ENCODE peak calls at places on chromosomes 6 and 20, in seven cellular contexts. One of them, this sample, is unnamed.

GRCh38 chr6:12555267-12555666 is 161.3 kb upstream of the PHACTR1 start:
- DNase-seq in PC-9: no peak
- DNase-seq in Peyer's patch: no peak
- DNase-seq in dorsolateral prefrontal cortex: no peak
- DNase-seq in cardiac fibroblast: peak; percentile 89
- DNase-seq in foreskin fibroblast: peak; percentile 60
- DNase-seq in AG10803: peak; percentile 93
- DNase-seq in this sample: no peak

GRCh38 chr6:1535295-1535694 is 74.4 kb upstream of the FOXC1 start:
- DNase-seq in foreskin fibroblast: peak; percentile 16
- DNase-seq in cardiac fibroblast: peak; percentile 34
- DNase-seq in PC-9: peak; percentile 23
- DNase-seq in AG10803: peak; percentile 28
- DNase-seq in dorsolateral prefrontal cortex: no peak
- DNase-seq in Peyer's patch: no peak
- DNase-seq in this sample: no peak

GRCh38 chr6:41740366-41741162 is 5.2 kb upstream of the TFEB start:
- DNase-seq in PC-9: no peak
- DNase-seq in AG10803: no peak
- DNase-seq in Peyer's patch: no peak
- DNase-seq in cardiac fibroblast: no peak
- DNase-seq in dorsolateral prefrontal cortex: no peak
- DNase-seq in foreskin fibroblast: no peak
- DNase-seq in this sample: no peak

GRCh38 chr6:51213806-51214205 is 395.1 kb downstream of the TFAP2B start:
- DNase-seq in foreskin fibroblast: no peak
- DNase-seq in PC-9: no peak
- DNase-seq in AG10803: no peak
- DNase-seq in cardiac fibroblast: no peak
- DNase-seq in dorsolateral prefrontal cortex: no peak
- DNase-seq in Peyer's patch: no peak
- DNase-seq in this sample: no peak

GRCh38 chr6:46867411-46867810 is 54.3 kb downstream of the ADGRF5 start:
- DNase-seq in AG10803: no peak
- DNase-seq in foreskin fibroblast: no peak
- DNase-seq in PC-9: no peak
- DNase-seq in Peyer's patch: no peak
- DNase-seq in cardiac fibroblast: peak; percentile 42
- DNase-seq in dorsolateral prefrontal cortex: no peak
- DNase-seq in this sample: no peak

GRCh38 chr6:1382883-1383728 is 6.3 kb upstream of the FOXF2 start:
- DNase-seq in Peyer's patch: no peak
- DNase-seq in cardiac fibroblast: no peak
- DNase-seq in AG10803: no peak
- DNase-seq in dorsolateral prefrontal cortex: no peak
- DNase-seq in foreskin fibroblast: peak; percentile 66
- DNase-seq in PC-9: no peak
- DNase-seq in this sample: no peak

GRCh38 chr6:98831057-98832031 is 3.0 kb upstream of the POU3F2 start:
- DNase-seq in cardiac fibroblast: no peak
- DNase-seq in AG10803: no peak
- DNase-seq in foreskin fibroblast: peak; percentile 18
- DNase-seq in Peyer's patch: no peak
- DNase-seq in PC-9: no peak
- DNase-seq in dorsolateral prefrontal cortex: no peak
- DNase-seq in this sample: no peak

GRCh38 chr20:34350095-34350494 is 13.0 kb upstream of the ITCH start:
- DNase-seq in PC-9: no peak
- DNase-seq in dorsolateral prefrontal cortex: no peak
- DNase-seq in AG10803: no peak
- DNase-seq in Peyer's patch: no peak
- DNase-seq in cardiac fibroblast: no peak
- DNase-seq in foreskin fibroblast: no peak
- DNase-seq in this sample: no peak

GRCh38 chr6:112100561-112100960 is 13.2 kb downstream of the FAM229B start:
- DNase-seq in foreskin fibroblast: no peak
- DNase-seq in dorsolateral prefrontal cortex: no peak
- DNase-seq in AG10803: no peak
- DNase-seq in cardiac fibroblast: no peak
- DNase-seq in PC-9: no peak
- DNase-seq in Peyer's patch: no peak
- DNase-seq in this sample: no peak

GRCh38 chr6:131755597-131755996 is 44.8 kb upstream of the CTAGE9 start:
- DNase-seq in foreskin fibroblast: peak; percentile 97
- DNase-seq in AG10803: peak; percentile 97
- DNase-seq in Peyer's patch: no peak
- DNase-seq in PC-9: no peak
- DNase-seq in dorsolateral prefrontal cortex: no peak
- DNase-seq in cardiac fibroblast: peak; percentile 93
- DNase-seq in this sample: peak; percentile 44

GRCh38 chr20:17680128-17680835 is 1.8 kb downstream of the RRBP1 start:
- DNase-seq in dorsolateral prefrontal cortex: no peak
- DNase-seq in foreskin fibroblast: peak; percentile 90
- DNase-seq in PC-9: peak; percentile 76
- DNase-seq in Peyer's patch: peak; percentile 80
- DNase-seq in cardiac fibroblast: peak; percentile 86
- DNase-seq in AG10803: peak; percentile 76
- DNase-seq in this sample: peak; percentile 93

GRCh38 chr6:44082872-44083321 is 44.4 kb downstream of the MRPL14 start:
- DNase-seq in dorsolateral prefrontal cortex: no peak
- DNase-seq in PC-9: no peak
- DNase-seq in Peyer's patch: no peak
- DNase-seq in foreskin fibroblast: no peak
- DNase-seq in cardiac fibroblast: no peak
- DNase-seq in AG10803: no peak
- DNase-seq in this sample: no peak

GRCh38 chr6:56875961-56876360 is 78.9 kb upstream of the BEND6 start:
- DNase-seq in PC-9: no peak
- DNase-seq in Peyer's patch: peak; percentile 79
- DNase-seq in foreskin fibroblast: peak; percentile 46
- DNase-seq in cardiac fibroblast: peak; percentile 47
- DNase-seq in AG10803: no peak
- DNase-seq in dorsolateral prefrontal cortex: no peak
- DNase-seq in this sample: no peak

GRCh38 chr20:57222631-57222950 is 43.9 kb downstream of the BMP7 start:
- DNase-seq in cardiac fibroblast: no peak
- DNase-seq in Peyer's patch: no peak
- DNase-seq in AG10803: no peak
- DNase-seq in foreskin fibroblast: no peak
- DNase-seq in PC-9: no peak
- DNase-seq in dorsolateral prefrontal cortex: no peak
- DNase-seq in this sample: no peak

GRCh38 chr6:78942451-78942850 is 75.1 kb downstream of the IRAK1BP1 start:
- DNase-seq in Peyer's patch: no peak
- DNase-seq in cardiac fibroblast: peak; percentile 47
- DNase-seq in PC-9: no peak
- DNase-seq in foreskin fibroblast: no peak
- DNase-seq in AG10803: peak; percentile 16
- DNase-seq in dorsolateral prefrontal cortex: no peak
- DNase-seq in this sample: peak; percentile 43

GRCh38 chr6:153801917-153802316 is 237.1 kb upstream of the OPRM1 start:
- DNase-seq in Peyer's patch: no peak
- DNase-seq in cardiac fibroblast: no peak
- DNase-seq in AG10803: no peak
- DNase-seq in dorsolateral prefrontal cortex: no peak
- DNase-seq in PC-9: no peak
- DNase-seq in foreskin fibroblast: no peak
- DNase-seq in this sample: no peak

GRCh38 chr6:10174056-10174455 is 240.8 kb downstream of the TFAP2A start:
- DNase-seq in Peyer's patch: no peak
- DNase-seq in dorsolateral prefrontal cortex: no peak
- DNase-seq in PC-9: no peak
- DNase-seq in foreskin fibroblast: no peak
- DNase-seq in AG10803: no peak
- DNase-seq in cardiac fibroblast: no peak
- DNase-seq in this sample: no peak

GRCh38 chr6:13767121-13767794 is 47.1 kb downstream of the MCUR1 start:
- DNase-seq in PC-9: no peak
- DNase-seq in AG10803: peak; percentile 60
- DNase-seq in Peyer's patch: peak; percentile 70
- DNase-seq in cardiac fibroblast: peak; percentile 48
- DNase-seq in dorsolateral prefrontal cortex: no peak
- DNase-seq in foreskin fibroblast: peak; percentile 64
- DNase-seq in this sample: peak; percentile 62

GRCh38 chr6:30781697-30782424 is 37.5 kb upstream of the IER3 start:
- DNase-seq in foreskin fibroblast: peak; percentile 99
- DNase-seq in dorsolateral prefrontal cortex: peak; percentile 80
- DNase-seq in cardiac fibroblast: peak; percentile 100
- DNase-seq in Peyer's patch: peak; percentile 94
- DNase-seq in AG10803: peak; percentile 99
- DNase-seq in PC-9: peak; percentile 97
- DNase-seq in this sample: peak; percentile 100

GRCh38 chr6:131107166-131107565 is 28.1 kb upstream of the AKAP7 start:
- DNase-seq in foreskin fibroblast: peak; percentile 80
- DNase-seq in cardiac fibroblast: peak; percentile 54
- DNase-seq in PC-9: no peak
- DNase-seq in dorsolateral prefrontal cortex: no peak
- DNase-seq in Peyer's patch: no peak
- DNase-seq in AG10803: peak; percentile 25
- DNase-seq in this sample: peak; percentile 93

GRCh38 chr20:59469266-59470252 is 134.8 kb upstream of the PHACTR3 start:
- DNase-seq in foreskin fibroblast: no peak
- DNase-seq in AG10803: no peak
- DNase-seq in PC-9: no peak
- DNase-seq in dorsolateral prefrontal cortex: no peak
- DNase-seq in cardiac fibroblast: no peak
- DNase-seq in Peyer's patch: no peak
- DNase-seq in this sample: no peak

GRCh38 chr6:161949531-161949930 is 675.7 kb upstream of the AGPAT4 start:
- DNase-seq in AG10803: no peak
- DNase-seq in foreskin fibroblast: peak; percentile 3
- DNase-seq in Peyer's patch: no peak
- DNase-seq in cardiac fibroblast: no peak
- DNase-seq in PC-9: no peak
- DNase-seq in dorsolateral prefrontal cortex: no peak
- DNase-seq in this sample: no peak

GRCh38 chr6:116206231-116206903 is 47.5 kb downstream of the TSPYL4 start:
- DNase-seq in dorsolateral prefrontal cortex: no peak
- DNase-seq in foreskin fibroblast: peak; percentile 32
- DNase-seq in Peyer's patch: no peak
- DNase-seq in cardiac fibroblast: peak; percentile 63
- DNase-seq in PC-9: no peak
- DNase-seq in AG10803: peak; percentile 34
- DNase-seq in this sample: peak; percentile 37

GRCh38 chr6:90413867-90414266 is 117.2 kb upstream of the BACH2 start:
- DNase-seq in foreskin fibroblast: peak; percentile 18
- DNase-seq in dorsolateral prefrontal cortex: no peak
- DNase-seq in PC-9: no peak
- DNase-seq in cardiac fibroblast: no peak
- DNase-seq in Peyer's patch: peak; percentile 84
- DNase-seq in AG10803: no peak
- DNase-seq in this sample: peak; percentile 5
- H3K4me3 ChIP-seq in foreskin fibroblast: peak overlapping the region; percentile 38
- H3K4me3 ChIP-seq in dorsolateral prefrontal cortex: peak overlapping the region; percentile 60
- H3K4me3 ChIP-seq in PC-9: no peak overlapping the region
- H3K4me3 ChIP-seq in cardiac fibroblast: no peak overlapping the region
- H3K4me3 ChIP-seq in Peyer's patch: peak overlapping the region; percentile 7
- H3K4me3 ChIP-seq in AG10803: no peak overlapping the region
- H3K4me3 ChIP-seq in this sample: no peak overlapping the region

DNA sequence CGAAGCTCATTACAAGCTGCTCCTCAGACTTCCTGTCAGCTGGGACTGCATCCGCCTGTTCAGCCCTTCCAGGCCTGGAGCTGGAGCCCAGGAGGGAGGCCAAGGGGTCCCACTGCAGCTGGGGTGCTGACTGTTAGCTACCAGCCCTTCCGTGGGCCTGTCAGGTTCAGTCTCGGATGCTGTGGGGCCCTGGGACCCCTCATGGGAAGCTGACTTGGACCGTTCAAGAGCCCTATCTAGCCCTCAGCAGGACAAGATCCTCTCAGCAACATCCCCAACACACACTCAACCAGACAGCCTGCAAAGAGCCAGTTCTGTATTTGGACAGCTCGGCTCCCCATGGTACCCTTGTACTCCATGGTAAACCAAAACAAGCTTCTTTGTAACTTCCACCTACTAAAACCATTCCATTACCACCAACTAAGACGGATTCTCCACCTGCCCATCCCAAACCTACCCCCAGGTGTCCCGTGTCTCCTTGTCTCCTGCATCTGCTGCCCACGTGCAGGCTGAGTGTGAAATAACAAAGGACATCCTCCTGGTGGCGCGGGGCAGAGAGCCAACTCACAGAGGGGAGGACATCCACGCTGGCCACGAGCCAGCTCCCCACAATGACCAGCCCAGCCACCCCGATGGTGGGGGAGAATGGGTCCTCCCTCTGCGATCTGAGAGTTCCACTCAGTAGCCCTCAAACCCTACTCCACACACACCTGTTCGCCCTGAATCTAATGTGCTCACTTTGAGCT is 111.2 kb downstream of the TAF4 start:
- DNase-seq in cardiac fibroblast: no peak
- DNase-seq in Peyer's patch: no peak
- DNase-seq in foreskin fibroblast: no peak
- DNase-seq in AG10803: no peak
- DNase-seq in dorsolateral prefrontal cortex: peak; percentile 22
- DNase-seq in PC-9: no peak
- DNase-seq in this sample: no peak
- TF ChIP-seq CTCF in cardiac fibroblast: no peak
- TF ChIP-seq CTCF in Peyer's patch: no peak
- TF ChIP-seq CTCF in foreskin fibroblast: no peak
- TF ChIP-seq CTCF in AG10803: no peak
- TF ChIP-seq CTCF in dorsolateral prefrontal cortex: no peak
- TF ChIP-seq CTCF in PC-9: no peak
- TF ChIP-seq CTCF in this sample: no peak

GRCh38 chr6:32837651-32838113 is 857 bp downstream of the TAP2 start:
- DNase-seq in foreskin fibroblast: peak; percentile 17
- DNase-seq in Peyer's patch: no peak
- DNase-seq in dorsolateral prefrontal cortex: no peak
- DNase-seq in AG10803: no peak
- DNase-seq in PC-9: peak; percentile 20
- DNase-seq in cardiac fibroblast: peak; percentile 25
- DNase-seq in this sample: no peak
- H3K4me3 ChIP-seq in foreskin fibroblast: peak overlapping the region; percentile 87
- H3K4me3 ChIP-seq in Peyer's patch: peak overlapping the region; percentile 63
- H3K4me3 ChIP-seq in dorsolateral prefrontal cortex: peak overlapping the region; percentile 92
- H3K4me3 ChIP-seq in AG10803: peak overlapping the region; percentile 94
- H3K4me3 ChIP-seq in PC-9: peak overlapping the region; percentile 68
- H3K4me3 ChIP-seq in cardiac fibroblast: peak overlapping the region; percentile 80
- H3K4me3 ChIP-seq in this sample: peak overlapping the region; percentile 89

GRCh38 chr6:144033816-144034540 is 25.9 kb upstream of the PLAGL1 start:
- DNase-seq in Peyer's patch: no peak
- DNase-seq in cardiac fibroblast: peak; percentile 46
- DNase-seq in PC-9: no peak
- DNase-seq in AG10803: peak; percentile 93
- DNase-seq in dorsolateral prefrontal cortex: no peak
- DNase-seq in foreskin fibroblast: peak; percentile 94
- DNase-seq in this sample: peak; percentile 42

GRCh38 chr6:144036064-144036873 is 28.2 kb upstream of the PLAGL1 start:
- DNase-seq in AG10803: peak; percentile 61
- DNase-seq in foreskin fibroblast: peak; percentile 70
- DNase-seq in dorsolateral prefrontal cortex: no peak
- DNase-seq in cardiac fibroblast: peak; percentile 31
- DNase-seq in Peyer's patch: peak; percentile 51
- DNase-seq in PC-9: no peak
- DNase-seq in this sample: peak; percentile 61
- TF ChIP-seq CTCF in AG10803: peak; percentile 14
- TF ChIP-seq CTCF in foreskin fibroblast: peak; percentile 3
- TF ChIP-seq CTCF in dorsolateral prefrontal cortex: no peak
- TF ChIP-seq CTCF in cardiac fibroblast: no peak
- TF ChIP-seq CTCF in Peyer's patch: no peak
- TF ChIP-seq CTCF in PC-9: no peak
- TF ChIP-seq CTCF in this sample: no peak

GRCh38 chr6:4719491-4719890 is 56.7 kb upstream of the CDYL start:
- DNase-seq in AG10803: no peak
- DNase-seq in dorsolateral prefrontal cortex: no peak
- DNase-seq in foreskin fibroblast: no peak
- DNase-seq in PC-9: no peak
- DNase-seq in cardiac fibroblast: no peak
- DNase-seq in Peyer's patch: no peak
- DNase-seq in this sample: no peak
- H3K4me3 ChIP-seq in AG10803: no peak overlapping the region
- H3K4me3 ChIP-seq in dorsolateral prefrontal cortex: no peak overlapping the region
- H3K4me3 ChIP-seq in foreskin fibroblast: no peak overlapping the region
- H3K4me3 ChIP-seq in PC-9: no peak overlapping the region
- H3K4me3 ChIP-seq in cardiac fibroblast: no peak overlapping the region
- H3K4me3 ChIP-seq in Peyer's patch: no peak overlapping the region
- H3K4me3 ChIP-seq in this sample: no peak overlapping the region

This sample was measured in fibroblast of villous mesenchyme.